ENCODE peak calls at places on chromosomes 4 and X, in six cellular contexts. B is prostate gland, G is stomach, E is GM23338, Q is suprapubic skin, M is GM12892. H is an unnamed sample.

GRCh38 chr4:102500371-102501175 is 586 bp upstream of the NFKB1 start:
- DNase-seq in B (peak; percentile 34), G (peak; percentile 50), E (peak; percentile 62), Q (peak; percentile 79), M (no peak), H (no peak)

GRCh38 chr4:8599657-8600056 is 7.1 kb downstream of the CPZ start:
- DNase-seq in B (no peak), G (no peak), E (no peak), Q (no peak), M (no peak), H (no peak)

GRCh38 chrX:149372861-149373260 is 132.2 kb downstream of the IDS start:
- DNase-seq in B (no peak), G (no peak), E (no peak), Q (no peak), M (no peak), H (no peak)

GRCh38 chr4:104879367-104879766 is 267.3 kb upstream of the TET2 start:
- DNase-seq in B (no peak), G (no peak), E (no peak), Q (no peak), M (no peak), H (no peak)

GRCh38 chr4:94390804-94391410 is 48.3 kb upstream of the HPGDS start:
- DNase-seq in B (peak; percentile 46), G (no peak), E (peak; percentile 45), Q (no peak), M (no peak), H (no peak)

GRCh38 chrX:134642394-134642793 is 15.9 kb downstream of the PLAC1 start:
- DNase-seq in B (no peak), G (no peak), E (no peak), Q (no peak), M (no peak), H (no peak)

GRCh38 chr4:14178421-14178820 is 550.9 kb upstream of the BOD1L1 start:
- DNase-seq in B (no peak), G (no peak), E (peak; percentile 31), Q (no peak), M (no peak), H (no peak)

GRCh38 chr4:86894465-86894864 is 2.2 kb upstream of the C4orf36 start:
- DNase-seq in B (no peak), G (no peak), E (no peak), Q (no peak), M (no peak), H (no peak)

GRCh38 chrX:132876509-132876837 is 82.0 kb downstream of the HS6ST2 start:
- DNase-seq in B (no peak), G (no peak), E (peak; percentile 64), Q (no peak), M (no peak), H (no peak)

GRCh38 chr4:148034821-148035220 is 302.9 kb downstream of the ARHGAP10 start:
- DNase-seq in B (no peak), G (no peak), E (no peak), Q (no peak), M (no peak), H (no peak)

GRCh38 chr4:182809417-182810102 is 107.6 kb downstream of the DCTD start:
- DNase-seq in B (no peak), G (no peak), E (peak; percentile 57), Q (no peak), M (no peak), H (no peak)

GRCh38 chrX:153526040-153526439 is 8.6 kb downstream of the ATP2B3 start:
- DNase-seq in B (no peak), G (no peak), E (no peak), Q (no peak), M (no peak), H (no peak)

GRCh38 chr4:4321951-4322688 is 32.1 kb downstream of the ZBTB49 start:
- DNase-seq in B (no peak), G (no peak), E (no peak), Q (peak; percentile 25), M (no peak), H (no peak)

GRCh38 chrX:47706575-47706974 is 47.6 kb upstream of the UXT start:
- DNase-seq in B (no peak), G (no peak), E (no peak), Q (no peak), M (no peak), H (no peak)

GRCh38 chrX:22081475-22082092 is 49.5 kb downstream of the PHEX start:
- DNase-seq in B (no peak), G (peak; percentile 51), E (peak; percentile 78), Q (no peak), M (no peak), H (no peak)

GRCh38 chr4:94545296-94545695 is 93.6 kb downstream of the PDLIM5 start:
- DNase-seq in B (no peak), G (no peak), E (no peak), Q (no peak), M (no peak), H (no peak)

GRCh38 chr4:115687356-115687755 is 573.9 kb upstream of the NDST4 start:
- DNase-seq in B (no peak), G (no peak), E (no peak), Q (no peak), M (no peak), H (no peak)

GRCh38 chr4:174714393-174715211 is 114.4 kb downstream of the GLRA3 start:
- DNase-seq in B (peak; percentile 11), G (peak; percentile 36), E (peak; percentile 79), Q (no peak), M (peak; percentile 11), H (no peak)

GRCh38 chr4:33930497-33930896 is 2313.8 kb downstream of the ARAP2 start:
- DNase-seq in B (no peak), G (no peak), E (no peak), Q (no peak), M (no peak), H (no peak)

GRCh38 chrX:136261316-136261715 is 10.1 kb upstream of the MAP7D3 start:
- DNase-seq in B (no peak), G (no peak), E (no peak), Q (no peak), M (no peak), H (no peak)

GRCh38 chr4:5932021-5932553 is 39.2 kb upstream of the CRMP1 start:
- DNase-seq in B (no peak), G (no peak), E (no peak), Q (no peak), M (no peak), H (no peak)

GRCh38 chrX:53831662-53832635 is 145.4 kb upstream of the HUWE1 start:
- DNase-seq in B (peak; percentile 21), G (no peak), E (peak; percentile 74), Q (no peak), M (no peak), H (no peak)

GRCh38 chrX:71095971-71096701 is 485 bp downstream of the FOXO4 start:
- DNase-seq in B (peak; percentile 55), G (no peak), E (no peak), Q (no peak), M (no peak), H (no peak)

GRCh38 chr4:52996261-52997131 is 134.4 kb downstream of the RASL11B start:
- DNase-seq in B (no peak), G (no peak), E (no peak), Q (no peak), M (no peak), H (no peak)

GRCh38 chr4:48093949-48094550 is 40.0 kb downstream of the TXK start:
- DNase-seq in B (no peak), G (no peak), E (peak; percentile 18), Q (no peak), M (no peak), H (no peak)
- TF ChIP-seq POLR2AphosphoS5 in B (no peak), G (no peak), E (no peak), Q (no peak), M (no peak), H (no peak)

DNA sequence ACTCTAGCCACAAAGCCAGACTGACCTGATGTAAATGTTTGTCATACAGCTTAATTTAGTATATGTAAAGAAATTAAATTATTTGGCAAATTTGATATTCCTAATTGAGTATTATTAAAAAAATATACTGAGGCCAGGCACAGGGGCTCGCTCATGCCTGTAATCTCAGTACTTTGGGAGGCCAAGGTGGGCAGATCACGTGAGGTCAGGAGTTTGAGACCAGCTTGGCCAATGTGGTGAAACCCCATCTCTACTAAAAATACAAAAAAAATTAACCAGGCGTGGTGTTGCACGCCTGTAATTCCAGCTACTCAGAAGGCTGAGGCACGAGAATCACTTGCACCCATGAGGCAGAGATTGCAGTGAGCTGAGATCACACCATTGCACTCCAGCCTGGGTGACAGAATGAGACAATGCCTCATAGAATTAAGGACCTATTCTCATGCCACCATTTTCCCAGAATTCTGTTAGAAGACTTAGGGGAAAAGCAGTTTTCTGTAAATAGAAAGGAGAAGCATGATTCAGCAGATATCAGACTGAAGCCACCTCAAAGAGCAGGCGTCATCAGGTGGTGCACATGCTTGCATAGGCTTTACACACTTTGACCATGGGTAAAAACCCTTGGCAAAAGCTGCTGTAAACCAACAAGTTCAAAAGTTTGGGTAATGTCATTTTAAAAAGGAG is 6.1 kb downstream of the UBQLN2 start:
- DNase-seq in B (no peak), G (no peak), E (no peak), Q (no peak), M (no peak), H (no peak)
- TF ChIP-seq POLR2AphosphoS5 in B (no peak), G (no peak), E (no peak), Q (no peak), M (no peak), H (no peak)

DNA sequence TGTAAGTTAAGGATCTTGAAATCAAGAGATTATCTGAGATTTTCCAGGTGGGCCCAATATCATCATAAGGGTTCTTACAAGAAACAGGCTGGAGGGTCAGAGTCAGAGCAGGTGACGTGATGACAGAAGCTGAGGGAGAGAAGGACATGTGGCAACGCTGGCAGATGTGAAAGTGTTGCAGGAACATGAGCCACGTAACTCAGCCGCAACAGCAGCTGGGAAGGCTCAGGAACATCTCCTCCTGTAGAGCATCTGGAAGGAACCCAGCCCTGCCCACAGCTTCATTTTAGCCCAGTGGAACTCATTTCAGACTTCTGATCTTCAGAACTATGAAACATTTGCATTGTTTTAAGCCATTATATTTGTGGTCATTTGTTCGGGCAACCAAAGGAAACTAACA is 156.3 kb upstream of the VEGFC start:
- DNase-seq in B (no peak), G (no peak), E (no peak), Q (no peak), M (no peak), H (no peak)
- TF ChIP-seq POLR2AphosphoS5 in B (no peak), G (no peak), E (no peak), Q (no peak), M (no peak), H (peak; percentile 52)

GRCh38 chr4:1600211-1600780 is 83.8 kb downstream of the FAM53A start:
- DNase-seq in B (no peak), G (no peak), E (no peak), Q (peak; percentile 38), M (no peak), H (no peak)

GRCh38 chr4:1600811-1601532 is 83.1 kb downstream of the FAM53A start:
- DNase-seq in B (no peak), G (no peak), E (no peak), Q (peak; percentile 61), M (no peak), H (no peak)

GRCh38 chr4:1602621-1603412 is 81.3 kb downstream of the FAM53A start:
- DNase-seq in B (no peak), G (no peak), E (no peak), Q (peak; percentile 55), M (no peak), H (no peak)

GRCh38 chr4:1601852-1602525 is 82.1 kb downstream of the FAM53A start:
- DNase-seq in B (no peak), G (no peak), E (no peak), Q (peak; percentile 42), M (no peak), H (no peak)

DNA sequence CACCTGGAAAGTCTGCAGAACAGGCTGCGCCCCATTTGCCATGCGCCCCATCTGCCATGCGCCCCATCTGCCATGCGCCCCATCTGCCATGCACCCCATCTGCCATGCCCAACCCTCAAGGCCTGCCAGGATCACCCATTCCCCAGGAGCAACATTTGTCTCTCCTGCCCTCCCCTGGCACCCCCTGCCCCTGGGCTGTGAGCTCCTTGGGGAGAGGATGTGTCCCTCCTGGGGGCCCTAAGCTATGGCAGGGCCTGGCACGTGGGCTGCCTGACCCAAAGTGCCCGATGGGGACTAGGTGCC is 82.6 kb downstream of the FAM53A start:
- DNase-seq in B (no peak), G (no peak), E (no peak), Q (no peak), M (no peak), H (no peak)
- TF ChIP-seq POLR2AphosphoS5 in B (no peak), G (no peak), E (no peak), Q (no peak), M (no peak), H (no peak)

H was measured in esophagus muscularis mucosa.